ENCODE peak calls at places on chromosomes 2 and 18, in nine cellular contexts. Z, L, X, S, P, O, E, U and V are unnamed samples.

GRCh38 chr2:136207030-136207623 is 89.2 kb upstream of the CXCR4 start:
- DNase-seq in S (no peak), X (no peak), U (no peak), Z (no peak), P (no peak), O (no peak), L (peak; percentile 40), E (peak; percentile 40), V (no peak)

GRCh38 chr2:180495606-180496005 is 484.8 kb upstream of the UBE2E3 start:
- DNase-seq in Z (no peak), P (no peak), X (no peak), O (no peak), U (no peak), L (no peak), S (no peak), E (no peak), V (no peak)

GRCh38 chr2:96554293-96555145 is 18.0 kb downstream of the ARID5A start:
- DNase-seq in E (peak; percentile 80), L (peak; percentile 74), S (no peak), U (peak; percentile 80), Z (peak; percentile 76), X (peak; percentile 58), P (peak; percentile 54), O (peak; percentile 87), V (peak; percentile 90)

GRCh38 chr2:55875434-55876135 is 48.0 kb downstream of the EFEMP1 start:
- DNase-seq in X (no peak), Z (no peak), U (peak; percentile 75), S (no peak), P (no peak), L (no peak), E (no peak), O (no peak), V (no peak)

GRCh38 chr18:39134255-39134654 is 1568.7 kb upstream of the CELF4 start:
- DNase-seq in O (no peak), L (no peak), X (no peak), P (no peak), E (no peak), S (no peak), U (no peak), Z (no peak), V (no peak)

GRCh38 chr2:230614913-230615332 is 97.7 kb upstream of the CAB39 start:
- DNase-seq in U (no peak), P (no peak), O (no peak), S (no peak), L (peak; percentile 82), E (no peak), Z (peak; percentile 39), X (no peak), V (no peak)

GRCh38 chr18:49020129-49020528 is 69.4 kb upstream of the SMAD7 start:
- DNase-seq in E (no peak), L (no peak), P (no peak), S (peak; percentile 62), U (no peak), Z (peak; percentile 20), O (peak; percentile 59), X (no peak), V (peak; percentile 61)

GRCh38 chr18:54444309-54444914 is 86.7 kb downstream of the C18orf54 start:
- DNase-seq in E (peak; percentile 33), S (no peak), P (no peak), Z (peak; percentile 49), U (peak; percentile 87), L (peak; percentile 61), O (no peak), X (peak; percentile 17), V (no peak)

GRCh38 chr2:175874291-175874690 is 127.8 kb downstream of the LNPK start:
- DNase-seq in Z (no peak), U (no peak), L (no peak), S (no peak), X (no peak), P (no peak), O (no peak), E (no peak), V (no peak)

GRCh38 chr2:67625671-67626070 is 228.5 kb downstream of the ETAA1 start:
- DNase-seq in U (no peak), Z (no peak), O (no peak), P (no peak), X (no peak), E (no peak), S (no peak), L (no peak), V (no peak)

GRCh38 chr2:10240911-10241610 is 61.6 kb upstream of the HPCAL1 start:
- DNase-seq in L (no peak), O (no peak), Z (no peak), X (no peak), S (no peak), E (peak; percentile 10), P (no peak), U (no peak), V (no peak)

GRCh38 chr2:112092286-112093041 is 37.4 kb downstream of the TMEM87B start:
- DNase-seq in X (no peak), O (no peak), S (no peak), E (no peak), P (no peak), Z (no peak), U (no peak), L (no peak), V (no peak)

GRCh38 chr2:95292623-95293260 is 4.4 kb upstream of the KCNIP3 start:
- DNase-seq in X (no peak), O (no peak), P (no peak), U (no peak), L (no peak), E (no peak), S (no peak), Z (no peak), V (no peak)

GRCh38 chr2:226411727-226412360 is 387.8 kb downstream of the IRS1 start:
- DNase-seq in S (no peak), L (no peak), E (no peak), U (no peak), X (no peak), Z (no peak), P (no peak), O (no peak), V (no peak)

GRCh38 chr2:395886-396285 is 108.0 kb upstream of the ALKAL2 start:
- DNase-seq in Z (no peak), E (no peak), P (no peak), O (no peak), L (no peak), X (no peak), U (no peak), S (no peak), V (no peak)

GRCh38 chr2:160299540-160299939 is 99.5 kb upstream of the ITGB6 start:
- DNase-seq in L (peak; percentile 17), E (no peak), O (no peak), Z (no peak), S (no peak), U (no peak), P (no peak), X (no peak), V (no peak)

GRCh38 chr2:24906466-24906865 is 13.6 kb downstream of the ADCY3 start:
- DNase-seq in U (no peak), Z (no peak), S (no peak), L (no peak), X (no peak), O (no peak), P (no peak), E (no peak), V (no peak)

GRCh38 chr2:177921726-177922125 is 150.9 kb downstream of the PDE11A start:
- DNase-seq in P (no peak), Z (no peak), E (no peak), U (no peak), L (no peak), X (no peak), O (no peak), S (no peak), V (no peak)

GRCh38 chr18:61967242-61967891 is 74.6 kb upstream of the RNF152 start:
- DNase-seq in Z (no peak), U (no peak), L (no peak), S (no peak), E (no peak), O (no peak), P (no peak), X (no peak), V (no peak)